ENCODE peak calls at places on chromosomes 6 and 20, in seven cellular contexts. K is H9; R is stimulated activated CD8-positive, alpha-beta memory T cell treated with anti-CD3 and anti-CD28 coated beads, Interleukin-15, amount 100 ng/mL, for 1 hour; G is left lobe of liver; A is RPMI8226; Y is T-cell; L is HFFc6. F is an unnamed sample.

GRCh38 chr20:1423206-1423605 is 30.4 kb upstream of the FKBP1A start:
- DNase-seq in K (no peak), R (no peak), L (no peak), A (no peak), G (no peak), Y (no peak), F (peak; percentile 60)

GRCh38 chr6:42610416-42610815 is 46.6 kb downstream of the UBR2 start:
- DNase-seq in R (no peak), K (no peak), G (no peak), L (no peak), Y (no peak), A (no peak), F (no peak)

GRCh38 chr6:43707269-43707668 is 19.7 kb upstream of the MRPS18A start:
- DNase-seq in L (no peak), G (no peak), K (no peak), R (no peak), A (peak; percentile 39), Y (no peak), F (no peak)

GRCh38 chr20:48393311-48393685 is 434.5 kb downstream of the PREX1 start:
- DNase-seq in R (no peak), Y (no peak), K (no peak), G (no peak), L (no peak), A (no peak), F (no peak)

GRCh38 chr20:24993337-24994185 is 1.0 kb upstream of the APMAP start:
- DNase-seq in K (no peak), R (no peak), G (peak; percentile 22), L (peak; percentile 56), Y (no peak), A (peak; percentile 11), F (no peak)

GRCh38 chr6:105641507-105641906 is 238.6 kb upstream of the PREP start:
- DNase-seq in L (no peak), K (no peak), G (no peak), Y (no peak), R (no peak), A (no peak), F (no peak)

GRCh38 chr6:165178056-165178455 is 131.3 kb downstream of the C6orf118 start:
- DNase-seq in R (no peak), L (no peak), K (no peak), A (no peak), G (no peak), Y (no peak), F (no peak)

GRCh38 chr6:72669324-72669723 is 47.5 kb downstream of the KCNQ5 start:
- DNase-seq in R (no peak), Y (peak; percentile 11), A (no peak), L (no peak), K (peak; percentile 39), G (no peak), F (no peak)

GRCh38 chr6:43760799-43761168 is 9.2 kb upstream of the VEGFA start:
- DNase-seq in G (no peak), A (no peak), K (no peak), Y (no peak), L (no peak), R (no peak), F (no peak)

GRCh38 chr20:46357030-46357514 is 48.8 kb upstream of the CDH22 start:
- DNase-seq in A (no peak), Y (no peak), K (no peak), L (no peak), R (no peak), G (no peak), F (no peak)

GRCh38 chr6:53192590-53193232 is 44.1 kb upstream of the GCM1 start:
- DNase-seq in K (peak; percentile 44), G (no peak), Y (no peak), L (peak; percentile 4), A (no peak), R (no peak), F (no peak)

GRCh38 chr6:140043357-140043756 is 668.9 kb upstream of the CITED2 start:
- DNase-seq in L (peak; percentile 96), Y (no peak), R (no peak), A (no peak), G (no peak), K (no peak), F (no peak)

GRCh38 chr20:20237093-20237959 is 130.6 kb upstream of the INSM1 start:
- DNase-seq in A (peak; percentile 57), K (peak; percentile 43), G (no peak), L (peak; percentile 2), R (no peak), Y (peak; percentile 16), F (no peak)

GRCh38 chr6:156396068-156396771 is 381.0 kb upstream of the ARID1B start:
- DNase-seq in Y (peak; percentile 36), K (no peak), G (no peak), R (no peak), L (no peak), A (no peak), F (no peak)

GRCh38 chr6:95649451-95649850 is 72.1 kb downstream of the MANEA start:
- DNase-seq in R (no peak), G (no peak), A (no peak), K (no peak), L (no peak), Y (no peak), F (no peak)

GRCh38 chr6:154247119-154247814 is 109.3 kb downstream of the IPCEF1 start:
- DNase-seq in Y (peak; percentile 37), R (no peak), L (no peak), G (no peak), K (no peak), A (no peak), F (no peak)

F was measured in osteocyte.